ENCODE peak calls at places on chromosomes 12 and 14, in eight cellular contexts. C is Panc1; U is stomach; O is ovary; I is pancreas; N is CD4-positive, alpha-beta T cell; M is hepatocyte; W is heart right ventricle. G is an unnamed sample. For H3K27me3, the result is how much of the 10 kb centered on the place peaks cover.

GRCh38 chr12:13211859-13212664 is 15.5 kb downstream of the EMP1 start:
- DNase-seq in I (no peak), W (peak), O (peak), U (peak), N (peak), M (peak), C (peak), G (peak)

GRCh38 chr14:72810201-72810600 is 83.7 kb downstream of the DPF3 start:
- DNase-seq in O (no peak), N (no peak), W (no peak), U (no peak), I (no peak), M (no peak), C (no peak), G (no peak)

GRCh38 chr12:4553943-4554342 is 8.1 kb upstream of the DYRK4 start:
- DNase-seq in U (no peak), M (no peak), N (no peak), C (no peak), I (no peak), W (no peak), O (no peak), G (no peak)

GRCh38 chr12:113227169-113227568 is 5.9 kb downstream of the TPCN1 start:
- DNase-seq in O (no peak), I (no peak), W (peak), C (no peak), U (no peak), N (no peak), M (no peak), G (no peak)

GRCh38 chr12:101256271-101256670 is 23.6 kb upstream of the UTP20 start:
- DNase-seq in I (no peak), N (no peak), U (no peak), O (no peak), C (no peak), M (no peak), W (no peak), G (no peak)

GRCh38 chr12:53054112-53054878 is 4.4 kb downstream of the TNS2 start:
- DNase-seq in C (no peak), I (peak), N (peak), U (peak), M (peak), O (peak), W (peak), G (peak)

GRCh38 chr14:53900499-53900898 is 56.1 kb downstream of the BMP4 start:
- DNase-seq in M (no peak), I (no peak), W (peak), N (no peak), U (peak), O (no peak), C (no peak), G (no peak)

GRCh38 chr14:65222434-65222833 is 120.1 kb upstream of the MAX start:
- DNase-seq in O (no peak), U (peak), N (peak), I (peak), W (peak), C (no peak), M (peak), G (peak)

GRCh38 chr12:3147260-3147659 is 70.1 kb downstream of the TSPAN9 start:
- DNase-seq in W (no peak), O (no peak), N (no peak), M (no peak), U (no peak), C (no peak), I (no peak), G (no peak)

GRCh38 chr12:89038831-89039509 is 313.3 kb downstream of the DUSP6 start:
- DNase-seq in N (no peak), M (no peak), I (no peak), C (no peak), U (no peak), W (no peak), O (no peak), G (no peak)

GRCh38 chr12:108446766-108447165 is 68.3 kb upstream of the FICD start:
- DNase-seq in C (no peak), M (no peak), N (no peak), W (no peak), O (no peak), I (no peak), U (no peak), G (no peak)

DNA sequence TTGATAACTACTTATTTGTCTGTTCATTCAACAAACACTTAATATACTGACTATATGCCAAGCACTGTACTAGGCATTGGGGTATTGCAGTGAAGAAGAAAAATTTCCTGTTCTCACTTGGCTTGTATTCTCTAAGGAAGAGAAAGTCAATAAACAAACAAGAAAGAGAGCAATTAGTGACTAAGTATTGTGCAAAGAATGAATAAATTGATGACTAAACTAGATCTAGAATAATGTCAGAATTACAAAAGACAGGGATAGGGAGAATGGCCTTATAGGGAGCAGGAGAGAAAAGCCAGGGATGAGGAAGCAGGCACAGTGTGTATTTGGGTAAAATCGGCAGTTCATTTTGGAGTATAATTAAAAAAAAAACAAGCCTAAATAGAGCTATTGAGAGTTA is 4.2 kb upstream of the LIN7A start:
- DNase-seq in U (no peak), W (no peak), I (no peak), N (no peak), M (no peak), C (no peak), O (no peak), G (no peak)
- H3K27ac ChIP-seq in U (no peak), W (no peak), I (no peak), N (no peak), M (no peak), C (no peak), O (no peak), G (no peak)

DNA sequence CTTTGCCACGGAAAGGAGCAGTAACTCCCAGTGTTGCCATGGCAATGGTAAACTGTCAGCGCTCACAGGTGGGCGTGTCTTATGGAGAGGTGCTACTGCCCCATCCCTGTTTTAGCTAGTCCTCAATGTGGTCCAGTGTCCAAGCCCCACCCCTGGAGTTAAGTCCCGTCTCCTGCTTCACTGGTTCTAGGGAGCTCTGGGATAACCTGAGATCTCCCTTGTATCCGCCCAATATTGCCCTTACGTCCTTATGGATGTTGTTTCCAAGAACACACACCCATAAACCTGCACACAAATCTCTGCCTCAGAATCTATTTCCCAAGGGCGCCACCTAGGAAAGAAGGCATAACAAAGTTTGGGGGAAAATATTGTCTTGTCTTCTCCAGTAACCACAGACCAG is 64.2 kb downstream of the SPRING1 start:
- DNase-seq in O (no peak), U (no peak), M (no peak), I (no peak), W (no peak), N (no peak), C (no peak), G (no peak)
- H3K27me3 ChIP-seq in O (under half), U (under half), M (under half), I (under half), W (under half), N (under half), C (under half), G (under half)

GRCh38 chr14:87049886-87050820 is 942.8 kb downstream of the GALC start:
- DNase-seq in N (no peak), W (no peak), O (no peak), U (no peak), C (no peak), M (peak), I (no peak), G (no peak)
- TF ChIP-seq CTCF in N (no peak), W (peak), O (no peak), U (no peak), C (peak), M (peak), I (peak), G (no peak)

GRCh38 chr14:24441485-24441884 is 1.1 kb downstream of the SDR39U1 start:
- DNase-seq in W (no peak), I (no peak), U (no peak), M (no peak), O (no peak), C (no peak), N (no peak), G (no peak)
- H3K27ac ChIP-seq in W (peak), I (no peak), U (peak), M (peak), O (peak), C (peak), N (peak), G (no peak)